ENCODE peak calls at places on chromosomes 12 and 14, in seven cellular contexts. R, L, Z, D, V, T and Y are unnamed samples.

GRCh38 chr14:96139879-96140278 is 64.8 kb upstream of the BDKRB2 start:
- DNase-seq in V (no peak), L (no peak), T (no peak), R (no peak), Z (no peak), D (no peak), Y (no peak)

GRCh38 chr12:120316798-120317257 is 10.8 kb downstream of the PLA2G1B start:
- DNase-seq in Z (no peak), D (no peak), V (no peak), T (peak; percentile 41), L (no peak), R (no peak), Y (no peak)

GRCh38 chr14:31388687-31389413 is 31.5 kb downstream of the HEATR5A start:
- DNase-seq in R (no peak), L (no peak), D (no peak), Z (no peak), V (no peak), T (peak; percentile 71), Y (no peak)

GRCh38 chr14:83419420-83419819 is 1885.8 kb upstream of the SEL1L start:
- DNase-seq in D (no peak), Z (no peak), R (no peak), L (no peak), V (no peak), T (no peak), Y (no peak)

GRCh38 chr14:56666716-56667115 is 87.1 kb downstream of the TMEM260 start:
- DNase-seq in V (no peak), D (no peak), Z (no peak), L (no peak), R (no peak), T (peak; percentile 81), Y (no peak)

GRCh38 chr14:51430079-51430478 is 190.0 kb downstream of the TMX1 start:
- DNase-seq in Z (no peak), L (no peak), D (no peak), R (no peak), T (peak; percentile 37), V (no peak), Y (no peak)

GRCh38 chr12:122079532-122080081 is 1.1 kb downstream of the MLXIP start:
- DNase-seq in L (peak; percentile 77), V (no peak), R (no peak), Z (no peak), T (no peak), D (peak; percentile 50), Y (no peak)

GRCh38 chr12:54020587-54020969 is 7.7 kb upstream of the HOXC6 start:
- DNase-seq in T (no peak), R (no peak), V (no peak), D (no peak), Z (no peak), L (no peak), Y (no peak)

GRCh38 chr14:64720190-64720589 is 16.0 kb downstream of the PLEKHG3 start:
- DNase-seq in L (peak; percentile 31), V (no peak), Z (peak; percentile 25), D (no peak), R (no peak), T (peak; percentile 83), Y (no peak)

GRCh38 chr12:76628745-76629144 is 69.2 kb upstream of the OSBPL8 start:
- DNase-seq in D (no peak), L (no peak), T (no peak), Z (no peak), R (no peak), V (no peak), Y (no peak)

GRCh38 chr12:78407722-78408121 is 456.9 kb upstream of the SYT1 start:
- DNase-seq in R (no peak), D (no peak), V (no peak), L (no peak), T (peak; percentile 45), Z (no peak), Y (no peak)

GRCh38 chr12:64181504-64182291 is 40.4 kb downstream of the KICS2 start:
- DNase-seq in V (no peak), R (peak; percentile 49), T (peak; percentile 95), L (peak; percentile 30), D (no peak), Z (peak; percentile 45), Y (peak; percentile 8)

GRCh38 chr12:132264086-132265010 is 65.0 kb downstream of the GALNT9 start:
- DNase-seq in V (no peak), L (no peak), R (no peak), T (no peak), Z (no peak), D (no peak), Y (no peak)

GRCh38 chr14:59123526-59123925 is 64.9 kb upstream of the DAAM1 start:
- DNase-seq in L (no peak), Z (no peak), D (no peak), V (no peak), T (no peak), R (no peak), Y (no peak)

GRCh38 chr14:59126714-59127436 is 61.6 kb upstream of the DAAM1 start:
- DNase-seq in Z (no peak), T (peak; percentile 73), R (peak; percentile 71), V (no peak), L (peak; percentile 67), D (peak; percentile 83), Y (peak; percentile 8)

GRCh38 chr14:59125156-59125555 is 63.3 kb upstream of the DAAM1 start:
- DNase-seq in V (no peak), D (no peak), Z (no peak), R (no peak), T (no peak), L (no peak), Y (no peak)

GRCh38 chr14:59120931-59121330 is 67.5 kb upstream of the DAAM1 start:
- DNase-seq in L (no peak), D (no peak), Z (no peak), R (no peak), V (no peak), T (no peak), Y (no peak)

DNA sequence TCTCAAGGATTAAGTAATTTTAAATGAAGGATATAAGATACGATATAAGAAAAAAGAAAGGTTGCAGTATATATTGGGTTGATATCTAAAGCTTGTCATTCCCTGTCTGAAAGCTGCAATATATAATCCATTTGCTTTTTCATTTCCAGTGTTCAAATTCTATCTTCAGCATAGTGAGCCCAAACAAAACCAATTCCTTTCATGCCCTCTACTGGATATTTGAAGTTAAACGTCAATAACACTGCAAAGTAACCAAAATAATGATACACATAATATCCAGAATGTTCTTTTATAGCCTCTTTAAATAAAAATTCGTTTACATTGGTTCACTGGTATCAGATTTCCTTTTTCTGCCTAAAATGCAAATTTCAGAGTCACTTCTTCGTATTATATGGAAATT is 64.5 kb upstream of the DAAM1 start:
- DNase-seq in T (peak; percentile 61), R (no peak), L (no peak), V (no peak), Z (no peak), D (peak; percentile 55), Y (no peak)
- TF ChIP-seq CTCF in T (peak; percentile 55), R (peak; percentile 49), L (no peak), V (no peak), Z (no peak), D (peak; percentile 86), Y (peak; percentile 58)

DNA sequence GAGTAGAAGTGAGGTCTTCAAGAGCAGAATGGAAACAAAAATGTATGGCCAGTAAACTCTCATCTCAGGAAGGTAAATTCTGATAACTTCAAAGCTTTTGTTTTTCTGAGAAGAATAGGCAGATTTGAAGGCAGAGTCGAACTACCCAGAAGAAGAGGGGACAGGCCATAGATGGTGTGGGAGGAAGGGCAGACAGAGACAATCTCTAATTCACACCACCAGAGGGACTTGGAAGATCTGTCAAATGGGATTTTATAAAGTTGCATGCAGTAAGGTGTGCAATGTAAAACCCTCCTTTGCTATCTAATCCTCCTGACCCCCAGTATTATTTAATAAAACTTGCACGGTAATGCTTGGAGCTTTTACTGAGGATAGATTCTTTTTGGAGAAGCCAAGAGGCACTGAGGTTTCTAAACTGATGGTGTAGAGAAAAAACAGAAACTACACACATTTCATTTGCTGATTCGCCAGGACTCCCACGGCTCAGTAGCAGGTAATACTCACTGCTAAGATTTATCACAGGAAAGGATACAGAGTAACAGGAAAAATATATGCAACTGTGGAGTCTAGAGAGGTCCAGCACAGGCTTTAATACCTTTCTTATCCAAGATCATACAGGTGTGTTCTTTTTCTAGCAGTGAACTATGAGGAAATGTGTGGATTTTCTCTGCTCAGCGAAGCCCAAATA is 18.3 kb downstream of the SLC38A2 start:
- DNase-seq in Z (no peak), D (peak; percentile 23), V (no peak), R (no peak), L (no peak), T (peak; percentile 22), Y (no peak)
- TF ChIP-seq CTCF in Z (no peak), D (peak; percentile 56), V (peak; percentile 22), R (peak; percentile 22), L (no peak), T (peak; percentile 36), Y (no peak)

GRCh38 chr14:102875652-102876051 is 46.8 kb upstream of the AMN start:
- DNase-seq in L (no peak), D (no peak), T (no peak), V (no peak), Z (no peak), R (no peak), Y (no peak)
- TF ChIP-seq CTCF in L (no peak), D (no peak), T (no peak), V (no peak), Z (no peak), R (no peak), Y (no peak)

DNA sequence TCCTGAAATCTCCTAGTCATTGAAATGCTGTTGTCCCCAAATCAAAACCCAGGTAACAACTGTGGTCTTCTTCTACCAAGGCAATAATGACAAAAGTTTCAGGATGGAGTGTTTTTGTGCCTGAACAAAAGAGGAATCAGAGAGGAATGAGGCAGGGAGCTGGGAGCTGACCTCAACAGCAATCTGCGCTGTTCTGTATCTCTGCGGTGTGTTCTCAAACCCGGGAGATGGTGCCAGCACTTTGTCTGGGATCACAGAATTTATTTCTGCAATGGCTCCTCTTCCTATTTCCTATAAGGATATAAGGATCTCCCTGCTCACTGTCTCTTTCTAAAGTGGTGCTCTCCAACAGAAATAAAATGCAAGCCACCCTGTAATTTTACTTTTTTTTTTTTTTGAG is 449 bp upstream of the GLT8D2 start:
- DNase-seq in T (no peak), Z (no peak), V (no peak), L (no peak), D (no peak), R (no peak), Y (no peak)
- TF ChIP-seq CTCF in T (no peak), Z (no peak), V (no peak), L (no peak), D (no peak), R (no peak), Y (no peak)

GRCh38 chr14:74979442-74980397 is 23.0 kb upstream of the EIF2B2 start:
- DNase-seq in D (no peak), L (peak; percentile 35), Z (no peak), R (peak; percentile 70), V (no peak), T (peak; percentile 57), Y (no peak)
- TF ChIP-seq CTCF in D (no peak), L (peak; percentile 9), Z (no peak), R (no peak), V (no peak), T (peak; percentile 37), Y (no peak)

GRCh38 chr12:14410841-14411569 is 45.5 kb downstream of the ATF7IP start:
- DNase-seq in T (peak; percentile 31), V (peak; percentile 29), D (no peak), Z (no peak), L (peak; percentile 34), R (no peak), Y (no peak)

GRCh38 chr12:14418526-14418925 is 53.0 kb downstream of the ATF7IP start:
- DNase-seq in D (no peak), T (peak; percentile 63), Z (no peak), R (no peak), L (no peak), V (no peak), Y (no peak)

GRCh38 chr12:14417717-14418116 is 52.2 kb downstream of the ATF7IP start:
- DNase-seq in D (peak; percentile 47), Z (peak; percentile 83), V (peak; percentile 81), L (peak; percentile 49), T (peak; percentile 98), R (peak; percentile 88), Y (peak; percentile 61)

GRCh38 chr12:14416658-14417057 is 51.2 kb downstream of the ATF7IP start:
- DNase-seq in R (peak; percentile 55), L (peak; percentile 47), V (peak; percentile 24), D (peak; percentile 65), T (peak; percentile 95), Z (no peak), Y (peak; percentile 46)
- TF ChIP-seq CTCF in R (no peak), L (no peak), V (peak; percentile 36), D (peak; percentile 39), T (peak; percentile 42), Z (no peak), Y (peak; percentile 40)